ENCODE peak calls at places on chromosomes 4 and X, in eight cellular contexts. One of them, this sample, is unnamed.

GRCh38 chrX:143854006-143854405 is 29.9 kb upstream of the UBE2NL start:
- DNase-seq in tibial nerve: no peak
- DNase-seq in body of pancreas: no peak
- DNase-seq in K562: no peak
- DNase-seq in endothelial cell of umbilical vein: no peak
- DNase-seq in spleen: no peak
- DNase-seq in HCT116: no peak
- DNase-seq in lower leg skin: no peak
- DNase-seq in this sample: no peak

GRCh38 chr4:10031663-10032590 is 10.6 kb upstream of the SLC2A9 start:
- DNase-seq in endothelial cell of umbilical vein: no peak
- DNase-seq in HCT116: no peak
- DNase-seq in spleen: no peak
- DNase-seq in tibial nerve: no peak
- DNase-seq in lower leg skin: no peak
- DNase-seq in body of pancreas: no peak
- DNase-seq in K562: no peak
- DNase-seq in this sample: no peak

GRCh38 chrX:148416142-148416541 is 84.3 kb upstream of the AFF2 start:
- DNase-seq in endothelial cell of umbilical vein: no peak
- DNase-seq in HCT116: no peak
- DNase-seq in body of pancreas: no peak
- DNase-seq in tibial nerve: no peak
- DNase-seq in K562: no peak
- DNase-seq in spleen: no peak
- DNase-seq in lower leg skin: no peak
- DNase-seq in this sample: no peak

GRCh38 chrX:139691843-139692505 is 16.0 kb downstream of the MCF2 start:
- DNase-seq in tibial nerve: no peak
- DNase-seq in endothelial cell of umbilical vein: peak; percentile 1
- DNase-seq in body of pancreas: no peak
- DNase-seq in K562: no peak
- DNase-seq in lower leg skin: no peak
- DNase-seq in spleen: peak; percentile 76
- DNase-seq in HCT116: no peak
- DNase-seq in this sample: no peak

GRCh38 chr4:122775039-122775438 is 42.5 kb downstream of the BBS12 start:
- DNase-seq in K562: peak; percentile 31
- DNase-seq in endothelial cell of umbilical vein: peak; percentile 91
- DNase-seq in body of pancreas: no peak
- DNase-seq in HCT116: no peak
- DNase-seq in tibial nerve: no peak
- DNase-seq in spleen: no peak
- DNase-seq in lower leg skin: no peak
- DNase-seq in this sample: no peak

GRCh38 chrX:133375558-133376340 is 39.5 kb downstream of the GPC4 start:
- DNase-seq in body of pancreas: peak; percentile 47
- DNase-seq in K562: no peak
- DNase-seq in endothelial cell of umbilical vein: no peak
- DNase-seq in tibial nerve: no peak
- DNase-seq in HCT116: no peak
- DNase-seq in lower leg skin: no peak
- DNase-seq in spleen: no peak
- DNase-seq in this sample: no peak

GRCh38 chr4:189202182-189202868 is 738.3 kb upstream of the FRG1 start:
- DNase-seq in lower leg skin: peak; percentile 38
- DNase-seq in endothelial cell of umbilical vein: no peak
- DNase-seq in tibial nerve: peak; percentile 69
- DNase-seq in K562: peak; percentile 34
- DNase-seq in spleen: peak; percentile 75
- DNase-seq in HCT116: peak; percentile 28
- DNase-seq in body of pancreas: peak; percentile 61
- DNase-seq in this sample: peak; percentile 38

GRCh38 chr4:42282081-42282901 is 115.0 kb upstream of the SHISA3 start:
- DNase-seq in spleen: no peak
- DNase-seq in lower leg skin: peak; percentile 19
- DNase-seq in body of pancreas: peak; percentile 44
- DNase-seq in endothelial cell of umbilical vein: peak; percentile 71
- DNase-seq in K562: peak; percentile 62
- DNase-seq in tibial nerve: peak; percentile 88
- DNase-seq in HCT116: peak; percentile 76
- DNase-seq in this sample: peak; percentile 81

GRCh38 chrX:18426004-18426320 is 554 bp downstream of the CDKL5 start:
- DNase-seq in tibial nerve: no peak
- DNase-seq in lower leg skin: no peak
- DNase-seq in spleen: peak; percentile 86
- DNase-seq in K562: no peak
- DNase-seq in HCT116: no peak
- DNase-seq in endothelial cell of umbilical vein: no peak
- DNase-seq in body of pancreas: no peak
- DNase-seq in this sample: no peak

GRCh38 chr4:10123227-10124101 is 6.9 kb upstream of the WDR1 start:
- DNase-seq in K562: no peak
- DNase-seq in HCT116: no peak
- DNase-seq in body of pancreas: no peak
- DNase-seq in tibial nerve: no peak
- DNase-seq in lower leg skin: no peak
- DNase-seq in endothelial cell of umbilical vein: peak; percentile 94
- DNase-seq in spleen: no peak
- DNase-seq in this sample: peak; percentile 50

GRCh38 chrX:20513185-20513584 is 246.5 kb upstream of the RPS6KA3 start:
- DNase-seq in K562: no peak
- DNase-seq in HCT116: no peak
- DNase-seq in tibial nerve: no peak
- DNase-seq in lower leg skin: no peak
- DNase-seq in endothelial cell of umbilical vein: peak; percentile 28
- DNase-seq in body of pancreas: no peak
- DNase-seq in spleen: no peak
- DNase-seq in this sample: no peak

GRCh38 chr4:54783402-54784110 is 125.8 kb downstream of the KIT start:
- DNase-seq in body of pancreas: no peak
- DNase-seq in HCT116: no peak
- DNase-seq in endothelial cell of umbilical vein: no peak
- DNase-seq in tibial nerve: no peak
- DNase-seq in lower leg skin: no peak
- DNase-seq in K562: no peak
- DNase-seq in spleen: no peak
- DNase-seq in this sample: no peak

GRCh38 chrX:131544218-131544617 is 344 bp downstream of the OR13H1 start:
- DNase-seq in K562: no peak
- DNase-seq in lower leg skin: no peak
- DNase-seq in tibial nerve: no peak
- DNase-seq in endothelial cell of umbilical vein: no peak
- DNase-seq in spleen: no peak
- DNase-seq in HCT116: no peak
- DNase-seq in body of pancreas: no peak
- DNase-seq in this sample: no peak

GRCh38 chr4:55321707-55322264 is 24.3 kb upstream of the SRD5A3 start:
- DNase-seq in spleen: no peak
- DNase-seq in lower leg skin: peak; percentile 78
- DNase-seq in tibial nerve: peak; percentile 97
- DNase-seq in endothelial cell of umbilical vein: peak; percentile 82
- DNase-seq in HCT116: peak; percentile 88
- DNase-seq in body of pancreas: peak; percentile 63
- DNase-seq in K562: peak; percentile 65
- DNase-seq in this sample: peak; percentile 79

GRCh38 chr4:141078871-141079270 is 54.4 kb downstream of the RNF150 start:
- DNase-seq in body of pancreas: no peak
- DNase-seq in tibial nerve: no peak
- DNase-seq in K562: no peak
- DNase-seq in endothelial cell of umbilical vein: no peak
- DNase-seq in spleen: no peak
- DNase-seq in lower leg skin: no peak
- DNase-seq in HCT116: no peak
- DNase-seq in this sample: no peak

GRCh38 chr4:40980318-40980883 is 230.6 kb downstream of the NSUN7 start:
- DNase-seq in endothelial cell of umbilical vein: peak; percentile 35
- DNase-seq in tibial nerve: no peak
- DNase-seq in K562: no peak
- DNase-seq in body of pancreas: no peak
- DNase-seq in HCT116: no peak
- DNase-seq in spleen: no peak
- DNase-seq in lower leg skin: no peak
- DNase-seq in this sample: peak; percentile 13

GRCh38 chr4:153064571-153064970 is 128.4 kb downstream of the FHDC1 start:
- DNase-seq in body of pancreas: no peak
- DNase-seq in tibial nerve: no peak
- DNase-seq in lower leg skin: no peak
- DNase-seq in K562: no peak
- DNase-seq in spleen: no peak
- DNase-seq in HCT116: no peak
- DNase-seq in endothelial cell of umbilical vein: no peak
- DNase-seq in this sample: no peak

GRCh38 chr4:32022071-32022470 is 1301.9 kb downstream of the PCDH7 start:
- DNase-seq in HCT116: no peak
- DNase-seq in endothelial cell of umbilical vein: no peak
- DNase-seq in tibial nerve: no peak
- DNase-seq in spleen: no peak
- DNase-seq in body of pancreas: no peak
- DNase-seq in K562: peak; percentile 35
- DNase-seq in lower leg skin: no peak
- DNase-seq in this sample: no peak

GRCh38 chr4:25861422-25861926 is 1.3 kb downstream of the SEL1L3 start:
- DNase-seq in spleen: no peak
- DNase-seq in tibial nerve: no peak
- DNase-seq in HCT116: no peak
- DNase-seq in lower leg skin: no peak
- DNase-seq in endothelial cell of umbilical vein: peak; percentile 75
- DNase-seq in body of pancreas: no peak
- DNase-seq in K562: no peak
- DNase-seq in this sample: peak; percentile 79

GRCh38 chr4:25861951-25862410 is 807 bp downstream of the SEL1L3 start:
- DNase-seq in K562: no peak
- DNase-seq in spleen: no peak
- DNase-seq in tibial nerve: no peak
- DNase-seq in endothelial cell of umbilical vein: no peak
- DNase-seq in lower leg skin: no peak
- DNase-seq in body of pancreas: peak; percentile 22
- DNase-seq in HCT116: no peak
- DNase-seq in this sample: peak; percentile 67

GRCh38 chr4:25862411-25863346 is at the start of gene SEL1L3:
- DNase-seq in HCT116: no peak
- DNase-seq in spleen: peak; percentile 93
- DNase-seq in K562: peak; percentile 93
- DNase-seq in body of pancreas: peak; percentile 75
- DNase-seq in tibial nerve: no peak
- DNase-seq in lower leg skin: no peak
- DNase-seq in endothelial cell of umbilical vein: no peak
- DNase-seq in this sample: peak; percentile 51

GRCh38 chr4:25859429-25860148 is 3.2 kb downstream of the SEL1L3 start:
- DNase-seq in tibial nerve: no peak
- DNase-seq in HCT116: no peak
- DNase-seq in lower leg skin: no peak
- DNase-seq in K562: no peak
- DNase-seq in endothelial cell of umbilical vein: peak; percentile 63
- DNase-seq in spleen: no peak
- DNase-seq in body of pancreas: no peak
- DNase-seq in this sample: peak; percentile 26

GRCh38 chr4:25860586-25861421 is 2.0 kb downstream of the SEL1L3 start:
- DNase-seq in endothelial cell of umbilical vein: peak; percentile 55
- DNase-seq in spleen: peak; percentile 82
- DNase-seq in tibial nerve: no peak
- DNase-seq in HCT116: no peak
- DNase-seq in K562: peak; percentile 46
- DNase-seq in lower leg skin: no peak
- DNase-seq in body of pancreas: no peak
- DNase-seq in this sample: peak; percentile 52
- TF ChIP-seq POLR2A in endothelial cell of umbilical vein: no peak
- TF ChIP-seq POLR2A in spleen: no peak
- TF ChIP-seq POLR2A in tibial nerve: no peak
- TF ChIP-seq POLR2A in HCT116: no peak
- TF ChIP-seq POLR2A in K562: no peak
- TF ChIP-seq POLR2A in lower leg skin: no peak
- TF ChIP-seq POLR2A in body of pancreas: no peak
- TF ChIP-seq POLR2A in this sample: no peak

GRCh38 chr4:13484045-13484748 is at the start of gene RAB28:
- DNase-seq in tibial nerve: peak; percentile 95
- DNase-seq in body of pancreas: peak; percentile 95
- DNase-seq in K562: peak; percentile 88
- DNase-seq in HCT116: peak; percentile 86
- DNase-seq in endothelial cell of umbilical vein: peak; percentile 93
- DNase-seq in spleen: peak; percentile 99
- DNase-seq in lower leg skin: peak; percentile 92
- DNase-seq in this sample: peak; percentile 97
- TF ChIP-seq POLR2A in tibial nerve: peak; percentile 47
- TF ChIP-seq POLR2A in body of pancreas: peak; percentile 69
- TF ChIP-seq POLR2A in K562: peak; percentile 68
- TF ChIP-seq POLR2A in HCT116: peak; percentile 28
- TF ChIP-seq POLR2A in endothelial cell of umbilical vein: no peak
- TF ChIP-seq POLR2A in spleen: no peak
- TF ChIP-seq POLR2A in lower leg skin: no peak
- TF ChIP-seq POLR2A in this sample: peak; percentile 44

GRCh38 chr4:1177274-1178141 is 5.1 kb upstream of the SPON2 start:
- DNase-seq in lower leg skin: no peak
- DNase-seq in spleen: peak; percentile 75
- DNase-seq in K562: no peak
- DNase-seq in HCT116: no peak
- DNase-seq in endothelial cell of umbilical vein: no peak
- DNase-seq in tibial nerve: no peak
- DNase-seq in body of pancreas: peak; percentile 13
- DNase-seq in this sample: peak; percentile 33
- TF ChIP-seq POLR2A in lower leg skin: no peak
- TF ChIP-seq POLR2A in spleen: no peak
- TF ChIP-seq POLR2A in K562: no peak
- TF ChIP-seq POLR2A in HCT116: no peak
- TF ChIP-seq POLR2A in endothelial cell of umbilical vein: no peak
- TF ChIP-seq POLR2A in tibial nerve: no peak
- TF ChIP-seq POLR2A in body of pancreas: no peak
- TF ChIP-seq POLR2A in this sample: no peak

GRCh38 chr4:3075652-3075981 is 1.1 kb downstream of the HTT start:
- DNase-seq in lower leg skin: no peak
- DNase-seq in K562: peak; percentile 63
- DNase-seq in HCT116: no peak
- DNase-seq in tibial nerve: no peak
- DNase-seq in spleen: no peak
- DNase-seq in endothelial cell of umbilical vein: no peak
- DNase-seq in body of pancreas: no peak
- DNase-seq in this sample: no peak
- TF ChIP-seq POLR2A in lower leg skin: no peak
- TF ChIP-seq POLR2A in K562: no peak
- TF ChIP-seq POLR2A in HCT116: no peak
- TF ChIP-seq POLR2A in tibial nerve: no peak
- TF ChIP-seq POLR2A in spleen: no peak
- TF ChIP-seq POLR2A in endothelial cell of umbilical vein: no peak
- TF ChIP-seq POLR2A in body of pancreas: no peak
- TF ChIP-seq POLR2A in this sample: no peak

GRCh38 chr4:5708171-5708828 is at the start of gene EVC2:
- DNase-seq in spleen: no peak
- DNase-seq in tibial nerve: peak; percentile 53
- DNase-seq in body of pancreas: peak; percentile 72
- DNase-seq in HCT116: no peak
- DNase-seq in endothelial cell of umbilical vein: peak; percentile 47
- DNase-seq in lower leg skin: no peak
- DNase-seq in K562: no peak
- DNase-seq in this sample: no peak
- TF ChIP-seq POLR2A in spleen: no peak
- TF ChIP-seq POLR2A in tibial nerve: no peak
- TF ChIP-seq POLR2A in body of pancreas: peak; percentile 54
- TF ChIP-seq POLR2A in HCT116: no peak
- TF ChIP-seq POLR2A in endothelial cell of umbilical vein: peak; percentile 62
- TF ChIP-seq POLR2A in lower leg skin: no peak
- TF ChIP-seq POLR2A in K562: no peak
- TF ChIP-seq POLR2A in this sample: no peak

This sample was measured in erythroblast.